ENCODE peak calls at places on chromosome 17, in five cellular contexts. B is GM13976, I is body of pancreas, D is tibial artery, T is foreskin fibroblast. C is an unnamed sample.

GRCh38 chr17:48429638-48430586 is at the start of gene SKAP1:
- DNase-seq in B (peak; percentile 82), I (peak; percentile 18), D (no peak), T (no peak), C (peak; percentile 56)

GRCh38 chr17:68295086-68295485 is 3.8 kb downstream of the ARSG start:
- DNase-seq in B (no peak), I (no peak), D (no peak), T (no peak), C (no peak)

GRCh38 chr17:79231766-79232287 is 157.2 kb downstream of the ENGASE start:
- DNase-seq in B (no peak), I (no peak), D (no peak), T (no peak), C (no peak)

GRCh38 chr17:49549311-49549605 is 26.4 kb upstream of the NXPH3 start:
- DNase-seq in B (peak; percentile 18), I (no peak), D (no peak), T (no peak), C (no peak)

GRCh38 chr17:10600551-10600950 is 51.1 kb upstream of the MYH2 start:
- DNase-seq in B (no peak), I (no peak), D (no peak), T (peak; percentile 21), C (no peak)

GRCh38 chr17:67315865-67316264 is 50.5 kb downstream of the PSMD12 start:
- DNase-seq in B (no peak), I (no peak), D (no peak), T (no peak), C (no peak)

GRCh38 chr17:16916557-16916920 is 55.4 kb downstream of the TNFRSF13B start:
- DNase-seq in B (no peak), I (no peak), D (peak; percentile 41), T (no peak), C (no peak)

GRCh38 chr17:21193031-21193430 is 20.9 kb downstream of the TMEM11 start:
- DNase-seq in B (no peak), I (no peak), D (no peak), T (no peak), C (no peak)

GRCh38 chr17:78933959-78934568 is 8.9 kb upstream of the TIMP2 start:
- DNase-seq in B (no peak), I (peak; percentile 99), D (peak; percentile 99), T (peak; percentile 99), C (peak; percentile 82)

GRCh38 chr17:50274142-50274944 is at the start of gene TMEM92:
- DNase-seq in B (peak; percentile 40), I (peak; percentile 36), D (peak; percentile 70), T (no peak), C (peak; percentile 83)

GRCh38 chr17:82933006-82933310 is 93.1 kb upstream of the ZNF750 start:
- DNase-seq in B (no peak), I (no peak), D (peak; percentile 57), T (no peak), C (no peak)

GRCh38 chr17:47208744-47209488 is at the start of gene MYL4:
- DNase-seq in B (no peak), I (no peak), D (no peak), T (peak; percentile 20), C (no peak)

GRCh38 chr17:48718162-48718780 is 4.0 kb downstream of the PRAC1 start:
- DNase-seq in B (no peak), I (no peak), D (no peak), T (peak; percentile 42), C (no peak)

GRCh38 chr17:4512156-4513112 is 13.8 kb downstream of the SPNS2 start:
- DNase-seq in B (no peak), I (no peak), D (no peak), T (no peak), C (no peak)

GRCh38 chr17:41186872-41187271 is 2.2 kb upstream of the KRTAP4-1 start:
- DNase-seq in B (no peak), I (no peak), D (no peak), T (no peak), C (no peak)

GRCh38 chr17:76089680-76090516 is 10.9 kb downstream of the ZACN start:
- DNase-seq in B (peak; percentile 21), I (no peak), D (no peak), T (no peak), C (no peak)

GRCh38 chr17:76086384-76086783 is 7.4 kb downstream of the ZACN start:
- DNase-seq in B (peak; percentile 18), I (no peak), D (no peak), T (no peak), C (no peak)

GRCh38 chr17:76088868-76089576 is 10.0 kb downstream of the ZACN start:
- DNase-seq in B (peak; percentile 14), I (no peak), D (no peak), T (no peak), C (no peak)

GRCh38 chr17:76087531-76087930 is 8.5 kb downstream of the ZACN start:
- DNase-seq in B (no peak), I (no peak), D (no peak), T (no peak), C (no peak)

GRCh38 chr17:76088041-76088867 is 9.3 kb downstream of the ZACN start:
- DNase-seq in B (peak; percentile 29), I (no peak), D (no peak), T (no peak), C (peak; percentile 32)
- TF ChIP-seq CTCF in B (no peak), I (no peak), D (no peak), T (no peak), C (no peak)

DNA sequence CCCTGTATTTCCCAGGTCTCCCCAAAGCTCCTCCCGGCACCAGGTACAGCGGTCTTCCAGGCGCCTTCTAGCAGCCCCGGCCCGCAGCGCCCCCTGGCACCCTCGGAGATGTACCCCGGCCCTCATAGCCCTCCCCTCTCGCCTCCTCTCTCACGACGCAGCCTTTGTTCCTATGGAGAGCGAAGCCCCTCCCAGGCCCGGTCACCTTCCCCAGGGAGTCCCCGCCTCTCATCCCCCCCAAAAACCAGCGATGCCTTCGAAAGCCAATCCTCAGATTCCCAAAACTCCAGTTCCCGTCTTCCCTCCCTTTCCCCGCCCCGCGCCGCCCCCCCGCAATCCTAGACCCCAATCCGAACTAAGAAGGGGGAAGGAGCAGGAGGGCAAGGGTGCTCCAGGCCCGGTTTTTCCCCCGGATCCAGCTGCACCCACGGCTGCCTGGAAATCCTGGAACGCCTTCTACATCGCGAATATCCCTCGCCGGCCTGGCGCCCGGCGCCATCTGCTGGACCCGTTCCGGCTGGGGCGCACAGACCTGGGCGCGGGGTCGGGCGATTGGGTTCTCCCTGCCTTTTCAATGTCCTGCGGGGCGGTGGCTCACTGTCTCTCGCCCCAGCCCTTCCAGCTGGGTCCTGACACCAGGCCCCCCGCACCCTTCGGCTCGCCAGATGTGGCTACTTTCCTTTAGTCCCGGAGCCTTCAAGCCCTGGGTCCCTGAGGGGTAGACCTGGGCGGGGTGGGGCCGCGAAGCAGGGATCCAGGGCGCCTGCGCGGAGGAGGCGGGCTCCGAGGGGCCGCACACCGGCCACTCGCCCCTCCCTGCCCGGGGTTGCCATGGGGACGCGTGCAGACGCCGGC is at the start of gene DNAH2:
- DNase-seq in B (peak; percentile 85), I (peak; percentile 87), D (peak; percentile 82), T (peak; percentile 94), C (peak; percentile 98)
- TF ChIP-seq CTCF in B (peak; percentile 47), I (peak; percentile 45), D (no peak), T (peak; percentile 51), C (peak; percentile 36)

GRCh38 chr17:72136692-72137550 is 16.1 kb downstream of the SOX9 start:
- DNase-seq in B (no peak), I (no peak), D (no peak), T (peak; percentile 92), C (no peak)
- TF ChIP-seq CTCF in B (no peak), I (no peak), D (no peak), T (no peak), C (no peak)

GRCh38 chr17:29996458-29996857 is 55.0 kb downstream of the EFCAB5 start:
- DNase-seq in B (no peak), I (no peak), D (no peak), T (no peak), C (no peak)

GRCh38 chr17:30002088-30002487 is 60.7 kb downstream of the EFCAB5 start:
- DNase-seq in B (no peak), I (no peak), D (no peak), T (no peak), C (no peak)

GRCh38 chr17:30000755-30001257 is 59.4 kb downstream of the EFCAB5 start:
- DNase-seq in B (no peak), I (no peak), D (no peak), T (peak; percentile 54), C (no peak)

GRCh38 chr17:30005709-30006320 is 64.4 kb downstream of the EFCAB5 start:
- DNase-seq in B (no peak), I (no peak), D (no peak), T (peak; percentile 17), C (no peak)

DNA sequence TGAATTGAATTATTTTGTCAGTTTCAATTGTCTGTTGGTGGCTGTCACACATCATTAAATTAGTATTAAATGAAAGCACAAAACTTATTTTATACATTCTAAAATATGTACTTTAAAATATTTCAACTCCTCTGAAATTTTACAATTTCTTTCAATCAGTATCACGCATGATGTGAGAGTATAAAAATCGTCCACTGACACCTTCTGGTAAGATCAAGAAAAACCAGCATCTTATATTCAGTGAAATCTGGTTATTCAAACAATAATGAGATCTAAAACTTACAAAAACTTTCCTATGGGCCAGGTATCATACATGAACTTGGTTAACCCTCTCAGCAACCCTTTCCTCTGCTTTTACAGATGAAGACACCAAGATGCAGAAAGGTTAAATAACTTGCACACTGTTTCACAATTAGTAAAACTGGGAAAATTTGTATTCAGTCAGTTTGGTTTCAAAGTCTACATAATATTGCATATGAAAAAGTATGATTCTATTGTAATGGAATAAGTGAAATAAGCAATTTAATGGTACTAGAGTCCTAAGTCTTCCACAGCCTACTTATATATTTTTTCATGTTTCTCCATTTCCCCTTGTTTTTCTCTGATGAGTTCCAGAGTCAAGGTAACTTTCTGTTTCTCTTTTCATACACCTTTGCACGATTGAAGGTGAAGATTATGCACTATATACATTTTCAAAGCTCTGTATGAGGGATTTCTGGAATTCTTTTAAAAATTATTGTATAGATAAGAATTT is 58.7 kb downstream of the EFCAB5 start:
- DNase-seq in B (no peak), I (no peak), D (no peak), T (peak; percentile 21), C (no peak)
- TF ChIP-seq CTCF in B (no peak), I (no peak), D (no peak), T (no peak), C (no peak)

GRCh38 chr17:45104497-45104896 is 27.8 kb downstream of the PLCD3 start:
- DNase-seq in B (no peak), I (no peak), D (no peak), T (no peak), C (no peak)
- TF ChIP-seq CTCF in B (no peak), I (no peak), D (no peak), T (no peak), C (no peak)

GRCh38 chr17:80970762-80971703 is 20.6 kb upstream of the CHMP6 start:
- DNase-seq in B (no peak), I (no peak), D (no peak), T (no peak), C (no peak)

GRCh38 chr17:80969674-80970043 is 22.0 kb upstream of the CHMP6 start:
- DNase-seq in B (no peak), I (no peak), D (no peak), T (no peak), C (no peak)

GRCh38 chr17:80969030-80969673 is 22.5 kb upstream of the CHMP6 start:
- DNase-seq in B (no peak), I (peak; percentile 49), D (no peak), T (no peak), C (no peak)

GRCh38 chr17:80968602-80969029 is 23.0 kb upstream of the CHMP6 start:
- DNase-seq in B (no peak), I (peak; percentile 77), D (peak; percentile 73), T (peak; percentile 71), C (no peak)

GRCh38 chr17:80970044-80970761 is 21.4 kb upstream of the CHMP6 start:
- DNase-seq in B (peak; percentile 88), I (peak; percentile 39), D (no peak), T (peak; percentile 56), C (peak; percentile 46)
- TF ChIP-seq CTCF in B (peak; percentile 50), I (peak; percentile 27), D (peak; percentile 70), T (peak; percentile 41), C (no peak)

C was measured in nephron progenitor cell.